ENCODE peak calls at places on chromosomes 5 and 9, in ten cellular contexts. W is nucleus accumbens; Z is amygdala; T is activated T-cell treated with anti-CD3 and anti-CD28 coated beads, Interleukin-2, amount 50 U/mL, for 72 hours; V is left lung; J is T-helper 1 cell; U is midbrain; X is HCT116; M is stomach; L is COR-L47. F is an unnamed sample.

GRCh38 chr9:92029553-92029952 is 79.5 kb upstream of the ROR2 start:
- DNase-seq in W (no peak), Z (no peak), T (no peak), V (no peak), J (no peak), U (no peak), X (no peak), M (no peak), L (no peak), F (no peak)

GRCh38 chr9:86795861-86796497 is 151.3 kb downstream of the GAS1 start:
- DNase-seq in W (no peak), Z (no peak), T (no peak), V (no peak), J (no peak), U (no peak), X (no peak), M (no peak), L (no peak), F (no peak)

GRCh38 chr9:84705128-84705527 is 35.6 kb downstream of the NTRK2 start:
- DNase-seq in W (no peak), Z (peak), T (no peak), V (no peak), J (no peak), U (no peak), X (no peak), M (no peak), L (no peak), F (no peak)

GRCh38 chr9:13758876-13759275 is 479.4 kb upstream of the MPDZ start:
- DNase-seq in W (no peak), Z (no peak), T (no peak), V (peak), J (no peak), U (no peak), X (no peak), M (no peak), L (no peak), F (no peak)

GRCh38 chr5:35161637-35162248 is 68.5 kb downstream of the PRLR start:
- DNase-seq in W (no peak), Z (no peak), T (no peak), V (no peak), J (no peak), U (no peak), X (no peak), M (no peak), L (no peak), F (no peak)

GRCh38 chr9:71910602-71911060 is 362 bp downstream of the ABHD17B start:
- DNase-seq in W (no peak), Z (no peak), T (no peak), V (peak), J (peak), U (no peak), X (no peak), M (no peak), L (no peak), F (no peak)

GRCh38 chr9:131709741-131710499 is 30.0 kb downstream of the RAPGEF1 start:
- DNase-seq in W (no peak), Z (no peak), T (peak), V (no peak), J (no peak), U (no peak), X (no peak), M (no peak), L (no peak), F (peak)

GRCh38 chr5:31153523-31153922 is 40.0 kb upstream of the CDH6 start:
- DNase-seq in W (no peak), Z (no peak), T (no peak), V (no peak), J (no peak), U (no peak), X (no peak), M (no peak), L (no peak), F (no peak)

GRCh38 chr5:101590384-101590783 is 687.3 kb upstream of the ST8SIA4 start:
- DNase-seq in W (no peak), Z (no peak), T (no peak), V (no peak), J (no peak), U (no peak), X (peak), M (no peak), L (peak), F (no peak)

GRCh38 chr5:133386662-133387061 is 225.7 kb downstream of the FSTL4 start:
- DNase-seq in W (no peak), Z (no peak), T (peak), V (no peak), J (no peak), U (no peak), X (no peak), M (no peak), L (no peak), F (no peak)

GRCh38 chr9:107218834-107219485 is 64.1 kb upstream of the RAD23B start:
- DNase-seq in W (no peak), Z (no peak), T (no peak), V (no peak), J (no peak), U (no peak), X (no peak), M (no peak), L (peak), F (no peak)

GRCh38 chr5:150111121-150111520 is 24.8 kb upstream of the CSF1R start:
- DNase-seq in W (no peak), Z (no peak), T (no peak), V (no peak), J (no peak), U (no peak), X (no peak), M (no peak), L (no peak), F (no peak)

GRCh38 chr9:110405858-110406443 is 68.3 kb upstream of the TXNDC8 start:
- DNase-seq in W (no peak), Z (no peak), T (no peak), V (no peak), J (no peak), U (no peak), X (no peak), M (no peak), L (no peak), F (no peak)

GRCh38 chr5:10946050-10946449 is 185.0 kb upstream of the DAP start:
- DNase-seq in W (no peak), Z (no peak), T (no peak), V (no peak), J (no peak), U (no peak), X (no peak), M (no peak), L (no peak), F (no peak)

GRCh38 chr9:16436545-16436944 is 433.9 kb downstream of the BNC2 start:
- DNase-seq in W (no peak), Z (no peak), T (no peak), V (no peak), J (no peak), U (no peak), X (no peak), M (no peak), L (no peak), F (no peak)

GRCh38 chr9:113687680-113688371 is 188.3 kb upstream of the ZNF618 start:
- DNase-seq in W (no peak), Z (no peak), T (no peak), V (no peak), J (no peak), U (no peak), X (no peak), M (no peak), L (no peak), F (no peak)

GRCh38 chr9:108003551-108003950 is 514.0 kb upstream of the KLF4 start:
- DNase-seq in W (no peak), Z (no peak), T (no peak), V (no peak), J (no peak), U (no peak), X (no peak), M (no peak), L (no peak), F (no peak)

GRCh38 chr5:159780246-159780645 is 136.0 kb upstream of the ADRA1B start:
- DNase-seq in W (no peak), Z (no peak), T (no peak), V (no peak), J (no peak), U (no peak), X (no peak), M (no peak), L (no peak), F (no peak)

GRCh38 chr5:157541452-157542118 is 34.0 kb downstream of the ADAM19 start:
- DNase-seq in W (no peak), Z (no peak), T (peak), V (no peak), J (no peak), U (no peak), X (no peak), M (no peak), L (no peak), F (no peak)

GRCh38 chr5:5220896-5221295 is 80.8 kb downstream of the ADAMTS16 start:
- DNase-seq in W (no peak), Z (no peak), T (no peak), V (no peak), J (no peak), U (no peak), X (no peak), M (no peak), L (no peak), F (no peak)

GRCh38 chr9:110995511-110996340 is 42.5 kb downstream of the LPAR1 start:
- DNase-seq in W (no peak), Z (no peak), T (no peak), V (no peak), J (no peak), U (peak), X (no peak), M (no peak), L (no peak), F (no peak)

GRCh38 chr9:93308676-93309075 is 124.7 kb downstream of the WNK2 start:
- DNase-seq in W (no peak), Z (no peak), T (no peak), V (no peak), J (no peak), U (no peak), X (no peak), M (peak), L (no peak), F (no peak)

GRCh38 chr9:132783006-132783405 is 95.1 kb downstream of the AK8 start:
- DNase-seq in W (no peak), Z (no peak), T (no peak), V (no peak), J (no peak), U (no peak), X (no peak), M (no peak), L (no peak), F (no peak)

GRCh38 chr9:131679261-131680020 is 60.4 kb downstream of the RAPGEF1 start:
- DNase-seq in W (no peak), Z (no peak), T (no peak), V (no peak), J (no peak), U (no peak), X (no peak), M (no peak), L (no peak), F (no peak)

GRCh38 chr9:119357697-119358096 is 11.5 kb downstream of the BRINP1 start:
- DNase-seq in W (no peak), Z (no peak), T (no peak), V (no peak), J (no peak), U (no peak), X (no peak), M (no peak), L (no peak), F (no peak)

GRCh38 chr5:6900828-6901227 is 187.6 kb downstream of the TENT4A start:
- DNase-seq in W (no peak), Z (no peak), T (no peak), V (no peak), J (no peak), U (no peak), X (no peak), M (peak), L (no peak), F (no peak)

GRCh38 chr9:135589596-135590485 is 28.3 kb downstream of the PAEP start:
- DNase-seq in W (no peak), Z (no peak), T (no peak), V (no peak), J (no peak), U (no peak), X (no peak), M (peak), L (no peak), F (no peak)

GRCh38 chr5:163433271-163433670 is 4.1 kb upstream of the CCNG1 start:
- DNase-seq in W (no peak), Z (no peak), T (no peak), V (no peak), J (no peak), U (no peak), X (no peak), M (no peak), L (no peak), F (no peak)

GRCh38 chr5:154077692-154078091 is 38.9 kb downstream of the MFAP3 start:
- DNase-seq in W (no peak), Z (no peak), T (no peak), V (no peak), J (no peak), U (no peak), X (no peak), M (peak), L (no peak), F (no peak)

GRCh38 chr5:135488727-135489465 is 36.7 kb upstream of the TIFAB start:
- DNase-seq in W (peak), Z (peak), T (no peak), V (peak), J (no peak), U (peak), X (peak), M (no peak), L (peak), F (no peak)

GRCh38 chr9:135888126-135888765 is 19.1 kb downstream of the CAMSAP1 start:
- DNase-seq in W (no peak), Z (no peak), T (no peak), V (no peak), J (no peak), U (no peak), X (no peak), M (peak), L (no peak), F (no peak)

GRCh38 chr9:135804588-135805421 is 102.5 kb downstream of the CAMSAP1 start:
- DNase-seq in W (no peak), Z (no peak), T (no peak), V (peak), J (no peak), U (no peak), X (no peak), M (no peak), L (no peak), F (no peak)

GRCh38 chr9:19799784-19800183 is 10.9 kb upstream of the SLC24A2 start:
- DNase-seq in W (no peak), Z (no peak), T (no peak), V (no peak), J (no peak), U (no peak), X (no peak), M (no peak), L (no peak), F (no peak)